ENCODE peak calls at places on chromosomes 6 and 20, in nine cellular contexts. L is hippocampal formation; F is central memory CD8-positive, alpha-beta T cell; A is AML-193; S is GM12891; R is left lung; Z is activated T-cell treated with anti-CD3 and anti-CD28 coated beads for 24 hours; H is amniotic stem cell; K is WTC11. M is an unnamed sample.

GRCh38 chr6:130769812-130770211 is 57.4 kb upstream of the SMLR1 start:
- DNase-seq in K (no peak), H (no peak), L (no peak), Z (no peak), F (no peak), R (no peak), S (no peak), A (no peak), M (no peak)

GRCh38 chr6:121826156-121826810 is 390.8 kb downstream of the GJA1 start:
- DNase-seq in A (no peak), H (peak), F (no peak), R (no peak), Z (no peak), K (no peak), S (no peak), L (no peak), M (no peak)

GRCh38 chr20:1623501-1624250 is 3.9 kb upstream of the SIRPB1 start:
- DNase-seq in S (no peak), F (no peak), K (no peak), H (no peak), Z (no peak), A (peak), L (no peak), R (no peak), M (no peak)

GRCh38 chr6:5260661-5261544 is at the start of the genes FARS2 and LYRM4:
- DNase-seq in Z (peak), A (peak), L (peak), H (peak), S (peak), R (peak), F (peak), K (peak), M (peak)

GRCh38 chr20:24695529-24696225 is 226.2 kb downstream of the SYNDIG1 start:
- DNase-seq in L (no peak), Z (no peak), A (no peak), S (no peak), F (no peak), R (no peak), K (no peak), H (no peak), M (no peak)

GRCh38 chr6:137237413-137238170 is 18.4 kb upstream of the IFNGR1 start:
- DNase-seq in L (no peak), Z (no peak), F (no peak), H (peak), S (no peak), A (no peak), K (no peak), R (no peak), M (no peak)

GRCh38 chr6:169222126-169222525 is 31.5 kb downstream of the THBS2 start:
- DNase-seq in S (no peak), A (no peak), H (no peak), Z (no peak), F (no peak), L (no peak), R (no peak), K (no peak), M (no peak)

GRCh38 chr6:40997256-40997957 is 41.6 kb downstream of the UNC5CL start:
- DNase-seq in K (peak), L (peak), Z (no peak), A (no peak), H (peak), R (peak), F (no peak), S (no peak), M (peak)

GRCh38 chr20:32507998-32508774 is 76.9 kb downstream of the NOL4L start:
- DNase-seq in K (no peak), Z (no peak), R (peak), L (no peak), H (no peak), F (no peak), S (no peak), A (peak), M (no peak)

GRCh38 chr20:24953621-24954133 is 4.6 kb downstream of the CST7 start:
- DNase-seq in L (no peak), K (no peak), Z (no peak), H (no peak), R (no peak), A (no peak), S (no peak), F (peak), M (no peak)

GRCh38 chr20:9647741-9648140 is 133.4 kb downstream of the LAMP5 start:
- DNase-seq in F (no peak), S (no peak), Z (no peak), A (no peak), R (no peak), L (no peak), H (no peak), K (no peak), M (no peak)

GRCh38 chr6:114581293-114581692 is 238.5 kb upstream of the HS3ST5 start:
- DNase-seq in A (no peak), H (no peak), K (no peak), Z (no peak), S (no peak), F (no peak), L (no peak), R (no peak), M (no peak)

GRCh38 chr20:24462461-24463010 is 6.9 kb upstream of the SYNDIG1 start:
- DNase-seq in A (no peak), R (no peak), L (peak), K (peak), F (no peak), H (no peak), Z (no peak), S (no peak), M (no peak)

GRCh38 chr6:146369866-146370265 is 173.8 kb upstream of the RAB32 start:
- DNase-seq in A (no peak), L (no peak), K (no peak), Z (no peak), H (no peak), F (no peak), R (no peak), S (no peak), M (no peak)

GRCh38 chr6:112035446-112035845 is 18.5 kb upstream of the CCN6 start:
- DNase-seq in K (no peak), H (no peak), A (no peak), S (no peak), R (no peak), L (no peak), F (no peak), Z (no peak), M (no peak)

GRCh38 chr6:153231048-153231635 is 100.1 kb upstream of the RGS17 start:
- DNase-seq in K (peak), S (no peak), Z (peak), L (peak), R (peak), F (no peak), A (peak), H (no peak), M (peak)

GRCh38 chr6:134267917-134268361 is 50.0 kb downstream of the SGK1 start:
- DNase-seq in S (no peak), R (no peak), L (peak), Z (no peak), F (no peak), H (no peak), K (peak), A (no peak), M (peak)

GRCh38 chr6:63643862-63644261 is 8.3 kb downstream of the PHF3 start:
- DNase-seq in A (no peak), H (no peak), R (no peak), L (no peak), S (no peak), Z (no peak), K (no peak), F (no peak), M (peak)

M was measured in endothelial cell.